ENCODE peak calls at places on chromosomes 5 and 9, in four cellular contexts. V is kidney, M is GM06990, Q is adrenal gland. H is an unnamed sample.

GRCh38 chr5:159849437-159850191 is 66.7 kb upstream of the ADRA1B start:
- DNase-seq in M (no peak), Q (no peak), V (no peak), H (no peak)

GRCh38 chr9:125142560-125143376 is 560 bp downstream of the SCAI start:
- DNase-seq in V (no peak), Q (no peak), M (peak; percentile 18), H (no peak)

GRCh38 chr5:80054682-80055081 is 19.5 kb downstream of the THBS4 start:
- DNase-seq in Q (no peak), V (no peak), M (no peak), H (no peak)

GRCh38 chr9:109914280-109915027 is 134.5 kb downstream of the PALM2AKAP2 start:
- DNase-seq in Q (no peak), V (no peak), M (peak; percentile 44), H (peak; percentile 30)

GRCh38 chr5:54150841-54151240 is 159.5 kb downstream of the ARL15 start:
- DNase-seq in V (no peak), M (no peak), Q (no peak), H (no peak)

GRCh38 chr5:32474201-32474854 is 29.8 kb upstream of the ZFR start:
- DNase-seq in Q (no peak), V (no peak), M (no peak), H (no peak)

GRCh38 chr5:112006721-112007120 is 249.7 kb upstream of the NREP start:
- DNase-seq in M (no peak), Q (no peak), V (no peak), H (no peak)

GRCh38 chr9:83281306-83282255 is 218.6 kb upstream of the RASEF start:
- DNase-seq in V (peak; percentile 71), M (no peak), Q (peak; percentile 81), H (no peak)

GRCh38 chr5:179901462-179901861 is 6.2 kb downstream of the TBC1D9B start:
- DNase-seq in Q (no peak), V (peak; percentile 6), M (no peak), H (no peak)

GRCh38 chr9:78612089-78612488 is 315.2 kb downstream of the PSAT1 start:
- DNase-seq in Q (no peak), V (no peak), M (no peak), H (no peak)

GRCh38 chr5:41863871-41864486 is 6.2 kb downstream of the OXCT1 start:
- DNase-seq in M (no peak), V (no peak), Q (no peak), H (no peak)

GRCh38 chr9:113160571-113160970 is 9.8 kb downstream of the SLC31A2 start:
- DNase-seq in M (no peak), Q (no peak), V (no peak), H (no peak)

GRCh38 chr5:142808778-142809606 is 38.8 kb downstream of the ARHGAP26 start:
- DNase-seq in V (no peak), Q (no peak), M (no peak), H (no peak)

GRCh38 chr9:137694962-137695875 is 76.4 kb downstream of the EHMT1 start:
- DNase-seq in M (no peak), V (no peak), Q (peak; percentile 71), H (no peak)

GRCh38 chr9:89457376-89457855 is 40.5 kb downstream of the SEMA4D start:
- DNase-seq in M (no peak), V (no peak), Q (no peak), H (no peak)

GRCh38 chr9:1775230-1775629 is 239.9 kb upstream of the SMARCA2 start:
- DNase-seq in M (no peak), Q (no peak), V (no peak), H (no peak)

DNA sequence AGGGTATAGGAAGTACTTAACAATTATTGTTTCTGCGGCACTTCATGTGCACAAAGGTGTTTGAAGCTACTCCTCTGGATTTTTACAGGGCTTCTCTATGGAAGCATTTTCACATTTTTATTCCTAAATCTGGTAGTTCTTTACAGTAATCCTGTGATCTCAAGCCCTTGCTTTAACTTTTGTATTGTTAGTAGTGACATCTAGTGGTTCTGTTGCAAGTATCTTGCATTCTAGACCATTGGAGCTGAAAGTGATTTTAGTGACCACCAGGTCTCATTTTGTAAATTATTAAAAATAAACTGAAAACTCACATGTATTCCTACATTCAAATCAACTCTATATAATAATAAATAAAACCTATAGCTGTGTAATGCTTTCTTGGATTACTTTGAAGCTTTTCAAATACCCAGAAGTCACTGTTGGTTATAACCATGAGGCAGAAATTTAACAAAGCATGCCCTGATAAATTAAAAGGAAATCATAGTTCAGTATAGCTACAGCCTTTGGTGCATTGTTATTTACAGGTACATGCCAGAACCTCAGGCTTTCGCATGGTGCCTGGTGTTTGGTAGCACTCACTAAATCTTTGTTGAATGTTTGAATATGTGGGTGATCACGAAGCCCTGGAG is 18.9 kb downstream of the RPS23 start:
- DNase-seq in Q (no peak), M (no peak), V (no peak), H (peak; percentile 24)
- TF ChIP-seq CTCF in Q (peak; percentile 24), M (peak; percentile 42), V (peak; percentile 24), H (peak; percentile 48)

GRCh38 chr5:172648755-172649154 is 7.7 kb downstream of the NEURL1B start:
- DNase-seq in M (no peak), Q (no peak), V (no peak), H (no peak)

GRCh38 chr5:172648008-172648359 is 6.9 kb downstream of the NEURL1B start:
- DNase-seq in V (no peak), M (no peak), Q (no peak), H (no peak)

GRCh38 chr5:172645271-172645670 is 4.2 kb downstream of the NEURL1B start:
- DNase-seq in Q (no peak), V (no peak), M (no peak), H (no peak)

GRCh38 chr5:172647341-172648007 is 6.4 kb downstream of the NEURL1B start:
- DNase-seq in V (no peak), Q (no peak), M (no peak), H (no peak)

GRCh38 chr5:172646716-172647285 is 5.7 kb downstream of the NEURL1B start:
- DNase-seq in M (no peak), Q (no peak), V (no peak), H (no peak)
- TF ChIP-seq CTCF in M (peak; percentile 27), Q (no peak), V (peak; percentile 17), H (no peak)

GRCh38 chr9:18141681-18142080 is 332.3 kb upstream of the ADAMTSL1 start:
- DNase-seq in Q (no peak), M (no peak), V (no peak), H (no peak)

GRCh38 chr9:18146329-18146728 is 327.6 kb upstream of the ADAMTSL1 start:
- DNase-seq in V (no peak), Q (no peak), M (no peak), H (no peak)

GRCh38 chr9:18137815-18138214 is 336.1 kb upstream of the ADAMTSL1 start:
- DNase-seq in V (no peak), Q (no peak), M (no peak), H (no peak)

GRCh38 chr9:18138676-18139075 is 335.3 kb upstream of the ADAMTSL1 start:
- DNase-seq in M (no peak), V (no peak), Q (no peak), H (no peak)

GRCh38 chr9:18142964-18143363 is 331.0 kb upstream of the ADAMTSL1 start:
- DNase-seq in M (no peak), Q (no peak), V (no peak), H (no peak)
- TF ChIP-seq CTCF in M (peak; percentile 26), Q (no peak), V (no peak), H (no peak)

DNA sequence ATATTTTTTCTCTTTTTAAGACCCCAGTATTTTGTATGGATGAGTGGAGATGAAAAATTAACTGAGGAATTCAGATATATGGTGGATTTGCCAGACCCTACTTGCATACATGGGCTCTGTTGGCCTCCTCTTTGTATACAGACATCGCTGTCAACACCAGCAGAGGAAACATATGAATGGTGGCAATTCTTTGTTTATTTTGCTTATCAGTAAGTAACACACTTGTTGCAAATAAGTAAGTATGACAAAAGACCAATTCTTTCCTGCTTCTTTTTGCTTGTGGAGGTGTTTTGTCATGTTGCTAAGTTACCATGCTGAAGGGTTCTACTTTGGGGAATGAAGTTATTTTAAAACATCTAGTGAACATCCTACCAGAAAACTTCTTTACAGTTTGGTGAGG is 298.2 kb downstream of the KIF4B start:
- DNase-seq in M (no peak), Q (no peak), V (no peak), H (no peak)
- TF ChIP-seq CTCF in M (no peak), Q (no peak), V (no peak), H (no peak)